ENCODE peak calls at places on chromosomes 7 and 10, in four cellular contexts. One of them, this sample, is unnamed.

GRCh38 chr7:100825760-100826545 is 1.4 kb downstream of the EPHB4 start:
- DNase-seq in mesendoderm: peak; percentile 37
- DNase-seq in mammary epithelial cell: peak; percentile 39
- DNase-seq in HCT116: no peak
- DNase-seq in this sample: peak; percentile 71

GRCh38 chr10:11472158-11472753 is 139.2 kb downstream of the USP6NL start:
- DNase-seq in mammary epithelial cell: peak; percentile 45
- DNase-seq in mesendoderm: peak; percentile 83
- DNase-seq in HCT116: peak; percentile 37
- DNase-seq in this sample: peak; percentile 63

GRCh38 chr7:134514663-134515062 is 12.7 kb upstream of the AKR1B10 start:
- DNase-seq in mammary epithelial cell: peak; percentile 75
- DNase-seq in HCT116: peak; percentile 83
- DNase-seq in mesendoderm: peak; percentile 81
- DNase-seq in this sample: peak; percentile 85

GRCh38 chr10:97571622-97572021 is 957 bp upstream of the ANKRD2 start:
- DNase-seq in HCT116: no peak
- DNase-seq in mesendoderm: no peak
- DNase-seq in mammary epithelial cell: peak; percentile 94
- DNase-seq in this sample: no peak

GRCh38 chr7:124662937-124663336 is 102.7 kb downstream of the GPR37 start:
- DNase-seq in mesendoderm: no peak
- DNase-seq in HCT116: no peak
- DNase-seq in mammary epithelial cell: no peak
- DNase-seq in this sample: peak; percentile 20

GRCh38 chr10:101783736-101784118 is 481 bp upstream of the NPM3 start:
- DNase-seq in mammary epithelial cell: peak; percentile 22
- DNase-seq in mesendoderm: peak; percentile 39
- DNase-seq in HCT116: no peak
- DNase-seq in this sample: no peak

GRCh38 chr10:63156236-63156635 is 23.1 kb downstream of the NRBF2 start:
- DNase-seq in mammary epithelial cell: no peak
- DNase-seq in mesendoderm: no peak
- DNase-seq in HCT116: no peak
- DNase-seq in this sample: no peak

GRCh38 chr10:77045046-77045445 is 592.6 kb downstream of the KCNMA1 start:
- DNase-seq in mammary epithelial cell: no peak
- DNase-seq in mesendoderm: no peak
- DNase-seq in HCT116: no peak
- DNase-seq in this sample: no peak

GRCh38 chr7:47816647-47817046 is 131.6 kb downstream of the PKD1L1 start:
- DNase-seq in mesendoderm: no peak
- DNase-seq in HCT116: no peak
- DNase-seq in mammary epithelial cell: peak; percentile 39
- DNase-seq in this sample: peak; percentile 48

GRCh38 chr10:92880233-92880861 is 32.0 kb downstream of the EXOC6 start:
- DNase-seq in mesendoderm: peak; percentile 49
- DNase-seq in mammary epithelial cell: peak; percentile 17
- DNase-seq in HCT116: peak; percentile 37
- DNase-seq in this sample: peak; percentile 76

GRCh38 chr7:123787227-123788007 is 38.6 kb upstream of the WASL start:
- DNase-seq in mesendoderm: peak; percentile 72
- DNase-seq in mammary epithelial cell: peak; percentile 16
- DNase-seq in HCT116: no peak
- DNase-seq in this sample: no peak

DNA sequence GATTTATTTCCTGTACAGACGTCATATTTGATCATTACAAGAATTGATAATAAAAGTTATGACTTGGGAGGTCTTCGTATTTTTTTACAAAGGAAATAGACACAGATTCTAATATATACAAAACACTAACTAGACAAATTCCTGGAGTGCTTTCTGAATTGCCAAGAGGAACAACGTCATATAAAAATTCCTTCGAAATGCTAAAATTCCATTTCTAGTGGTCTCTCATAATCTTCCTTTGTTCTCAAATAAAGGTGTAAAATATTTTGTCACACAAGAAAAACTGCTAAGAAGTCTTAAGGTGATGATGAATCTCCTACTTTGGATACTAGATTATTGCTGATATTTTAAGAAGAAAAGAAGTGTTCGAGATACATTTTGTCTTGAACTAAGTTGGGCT is 85.4 kb downstream of the CDK6 start:
- DNase-seq in HCT116: no peak
- DNase-seq in mammary epithelial cell: no peak
- DNase-seq in mesendoderm: no peak
- DNase-seq in this sample: peak; percentile 75
- H3K79me2 ChIP-seq in HCT116: peaks cover 73% of the 10 kb centered on the region
- H3K79me2 ChIP-seq in mammary epithelial cell: peaks cover 75% of the 10 kb centered on the region
- H3K79me2 ChIP-seq in mesendoderm: no peaks in the 10 kb centered on the region
- H3K79me2 ChIP-seq in this sample: peaks cover 39% of the 10 kb centered on the region

DNA sequence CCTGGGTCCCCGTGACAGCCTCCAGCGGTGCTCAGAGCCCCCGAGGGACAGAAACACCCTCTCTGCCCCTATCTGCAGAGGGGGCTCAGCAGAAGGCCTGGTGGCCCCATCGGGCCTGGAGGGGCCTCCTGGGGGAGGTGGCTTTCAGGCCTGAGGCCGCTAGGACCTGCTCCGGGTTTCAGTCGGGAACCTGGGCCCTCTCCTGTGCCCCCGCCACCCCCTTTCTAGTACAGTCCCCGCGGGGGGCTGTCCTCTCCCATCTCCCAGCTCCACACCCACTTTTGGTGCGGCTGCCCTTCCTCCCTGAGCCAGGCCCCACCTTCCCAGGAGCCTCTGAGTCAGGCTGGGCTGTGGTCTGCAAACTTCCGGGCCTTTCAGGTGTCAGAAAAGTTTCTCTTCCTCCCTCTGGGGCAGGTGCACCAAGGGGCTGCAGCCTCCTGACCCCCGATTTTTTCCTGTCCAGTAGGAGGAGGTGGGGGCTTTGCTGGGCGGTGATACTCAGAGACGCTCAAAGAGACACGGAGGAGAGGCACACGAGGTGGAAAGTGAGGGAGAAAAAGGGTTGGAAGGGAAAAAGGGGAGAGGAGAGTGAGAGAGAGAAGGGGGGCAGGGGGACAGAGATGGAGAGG is 692 bp downstream of the CARD11 start:
- DNase-seq in HCT116: no peak
- DNase-seq in mesendoderm: peak; percentile 65
- DNase-seq in mammary epithelial cell: no peak
- DNase-seq in this sample: no peak
- H3K79me2 ChIP-seq in HCT116: no peaks in the 10 kb centered on the region
- H3K79me2 ChIP-seq in mesendoderm: peaks cover 2% of the 10 kb centered on the region
- H3K79me2 ChIP-seq in mammary epithelial cell: no peaks in the 10 kb centered on the region
- H3K79me2 ChIP-seq in this sample: no peaks in the 10 kb centered on the region

DNA sequence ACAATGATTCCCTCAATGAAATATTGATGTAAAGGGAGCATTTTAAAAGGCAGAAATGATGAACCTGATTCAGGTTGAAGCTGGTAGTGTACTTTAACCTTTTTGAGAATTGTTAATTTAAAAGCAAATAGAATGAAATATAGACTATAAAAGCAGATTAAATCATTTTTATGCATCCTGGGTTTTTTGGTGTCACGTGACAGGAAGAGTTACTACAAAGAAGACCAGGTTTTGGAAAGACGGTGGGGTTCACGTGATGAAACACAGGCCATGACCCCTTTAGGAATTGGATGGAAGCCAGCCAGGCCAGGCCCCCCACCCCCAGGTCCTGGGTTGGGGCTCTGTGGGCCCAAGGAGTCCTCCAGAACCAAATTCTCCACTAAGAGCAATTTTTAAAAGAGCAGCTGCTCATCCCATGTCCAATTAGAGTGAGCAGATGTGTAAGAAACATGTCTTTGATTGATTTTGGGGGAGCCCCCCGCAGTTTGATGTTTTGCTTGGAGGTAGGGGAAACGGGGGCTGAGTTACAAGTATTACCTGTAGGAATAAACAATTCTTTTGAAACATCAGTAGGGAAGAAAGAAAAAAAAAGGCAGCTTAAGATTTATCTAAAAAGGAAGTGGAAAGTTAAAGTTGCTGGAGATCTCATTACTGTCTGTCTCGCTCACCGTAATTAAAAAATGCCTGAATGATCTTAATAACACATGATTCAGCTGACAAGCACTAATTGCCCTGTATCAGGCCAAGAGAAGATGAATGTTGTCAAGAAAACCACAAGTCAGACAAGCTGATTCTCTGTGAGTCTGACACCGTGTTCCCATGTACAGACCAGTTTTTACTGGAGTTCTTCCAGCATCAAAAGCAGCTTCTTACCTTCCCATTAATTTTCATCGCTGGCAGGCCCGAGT is 63.4 kb downstream of the CUX1 start:
- DNase-seq in mammary epithelial cell: peak; percentile 86
- DNase-seq in mesendoderm: no peak
- DNase-seq in HCT116: no peak
- DNase-seq in this sample: peak; percentile 31
- H3K79me2 ChIP-seq in mammary epithelial cell: peaks cover 37% of the 10 kb centered on the region
- H3K79me2 ChIP-seq in mesendoderm: peaks cover 93% of the 10 kb centered on the region
- H3K79me2 ChIP-seq in HCT116: peaks cover 96% of the 10 kb centered on the region
- H3K79me2 ChIP-seq in this sample: peaks cover 16% of the 10 kb centered on the region

GRCh38 chr7:117972606-117973005 is 99.4 kb upstream of the CTTNBP2 start:
- DNase-seq in HCT116: no peak
- DNase-seq in mesendoderm: no peak
- DNase-seq in mammary epithelial cell: no peak
- DNase-seq in this sample: no peak

GRCh38 chr7:117971581-117972244 is 98.5 kb upstream of the CTTNBP2 start:
- DNase-seq in mammary epithelial cell: no peak
- DNase-seq in HCT116: no peak
- DNase-seq in mesendoderm: no peak
- DNase-seq in this sample: no peak

GRCh38 chr7:117974891-117975290 is 101.7 kb upstream of the CTTNBP2 start:
- DNase-seq in HCT116: no peak
- DNase-seq in mesendoderm: no peak
- DNase-seq in mammary epithelial cell: no peak
- DNase-seq in this sample: no peak

GRCh38 chr7:117975436-117975835 is 102.2 kb upstream of the CTTNBP2 start:
- DNase-seq in mesendoderm: no peak
- DNase-seq in HCT116: no peak
- DNase-seq in mammary epithelial cell: no peak
- DNase-seq in this sample: peak; percentile 22

DNA sequence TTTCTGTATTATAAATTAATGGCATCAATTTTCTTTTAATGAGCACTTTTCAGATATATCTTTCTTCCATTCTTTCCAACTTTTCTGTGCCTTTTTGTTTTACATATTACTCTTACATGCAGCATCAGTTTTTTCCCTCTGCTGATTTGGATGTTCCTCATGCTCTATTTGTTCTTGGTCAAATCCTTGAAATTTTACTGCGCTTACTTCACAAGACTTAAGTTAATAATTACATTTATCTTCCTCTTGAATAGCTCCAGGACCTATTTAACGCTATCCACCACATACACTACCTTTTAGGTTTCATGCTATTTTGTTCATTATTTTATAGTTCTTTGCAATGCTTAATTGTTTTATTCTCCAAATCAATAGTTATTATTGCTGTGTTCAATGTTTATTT is 97.6 kb upstream of the CTTNBP2 start:
- DNase-seq in mesendoderm: no peak
- DNase-seq in mammary epithelial cell: no peak
- DNase-seq in HCT116: no peak
- DNase-seq in this sample: no peak
- H3K79me2 ChIP-seq in mesendoderm: no peaks in the 10 kb centered on the region
- H3K79me2 ChIP-seq in mammary epithelial cell: no peaks in the 10 kb centered on the region
- H3K79me2 ChIP-seq in HCT116: no peaks in the 10 kb centered on the region
- H3K79me2 ChIP-seq in this sample: no peaks in the 10 kb centered on the region

DNA sequence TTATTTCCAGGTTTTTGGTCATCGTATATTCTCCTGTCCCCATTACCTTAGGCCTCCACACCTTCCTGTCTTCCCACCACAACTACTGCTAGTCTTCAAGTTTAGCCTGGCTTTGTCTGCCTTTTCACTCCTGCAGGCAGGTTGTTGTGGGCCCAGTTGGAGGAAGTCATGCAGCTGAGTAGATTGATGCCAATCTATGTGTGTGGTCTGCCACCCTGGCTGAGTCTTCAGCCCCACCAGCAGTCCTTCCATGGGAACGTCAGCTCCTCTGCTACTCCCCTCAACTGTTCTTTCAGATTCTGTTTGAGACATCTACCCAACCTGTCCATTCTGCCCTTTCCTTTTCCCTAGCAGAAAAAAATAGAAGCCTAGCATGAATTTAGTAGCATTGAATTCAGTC is 6.3 kb downstream of the RINT1 start:
- DNase-seq in mammary epithelial cell: no peak
- DNase-seq in mesendoderm: no peak
- DNase-seq in HCT116: no peak
- DNase-seq in this sample: no peak
- H3K79me2 ChIP-seq in mammary epithelial cell: peaks cover 16% of the 10 kb centered on the region
- H3K79me2 ChIP-seq in mesendoderm: peaks cover under 1% of the 10 kb centered on the region
- H3K79me2 ChIP-seq in HCT116: peaks cover 26% of the 10 kb centered on the region
- H3K79me2 ChIP-seq in this sample: peaks cover 7% of the 10 kb centered on the region

GRCh38 chr10:35848412-35848811 is 206.3 kb upstream of the FZD8 start:
- DNase-seq in HCT116: no peak
- DNase-seq in mammary epithelial cell: no peak
- DNase-seq in mesendoderm: no peak
- DNase-seq in this sample: no peak
- H3K79me2 ChIP-seq in HCT116: no peaks in the 10 kb centered on the region
- H3K79me2 ChIP-seq in mammary epithelial cell: no peaks in the 10 kb centered on the region
- H3K79me2 ChIP-seq in mesendoderm: no peaks in the 10 kb centered on the region
- H3K79me2 ChIP-seq in this sample: no peaks in the 10 kb centered on the region

GRCh38 chr7:135928136-135928535 is 49.0 kb downstream of the MTPN start:
- DNase-seq in mesendoderm: no peak
- DNase-seq in mammary epithelial cell: no peak
- DNase-seq in HCT116: no peak
- DNase-seq in this sample: no peak
- H3K79me2 ChIP-seq in mesendoderm: peaks cover 5% of the 10 kb centered on the region
- H3K79me2 ChIP-seq in mammary epithelial cell: peaks cover 53% of the 10 kb centered on the region
- H3K79me2 ChIP-seq in HCT116: peaks cover 31% of the 10 kb centered on the region
- H3K79me2 ChIP-seq in this sample: no peaks in the 10 kb centered on the region

GRCh38 chr10:61775111-61775510 is 112.4 kb downstream of the CABCOCO1 start:
- DNase-seq in HCT116: no peak
- DNase-seq in mesendoderm: no peak
- DNase-seq in mammary epithelial cell: no peak
- DNase-seq in this sample: no peak
- H3K79me2 ChIP-seq in HCT116: no peaks in the 10 kb centered on the region
- H3K79me2 ChIP-seq in mesendoderm: no peaks in the 10 kb centered on the region
- H3K79me2 ChIP-seq in mammary epithelial cell: no peaks in the 10 kb centered on the region
- H3K79me2 ChIP-seq in this sample: no peaks in the 10 kb centered on the region

DNA sequence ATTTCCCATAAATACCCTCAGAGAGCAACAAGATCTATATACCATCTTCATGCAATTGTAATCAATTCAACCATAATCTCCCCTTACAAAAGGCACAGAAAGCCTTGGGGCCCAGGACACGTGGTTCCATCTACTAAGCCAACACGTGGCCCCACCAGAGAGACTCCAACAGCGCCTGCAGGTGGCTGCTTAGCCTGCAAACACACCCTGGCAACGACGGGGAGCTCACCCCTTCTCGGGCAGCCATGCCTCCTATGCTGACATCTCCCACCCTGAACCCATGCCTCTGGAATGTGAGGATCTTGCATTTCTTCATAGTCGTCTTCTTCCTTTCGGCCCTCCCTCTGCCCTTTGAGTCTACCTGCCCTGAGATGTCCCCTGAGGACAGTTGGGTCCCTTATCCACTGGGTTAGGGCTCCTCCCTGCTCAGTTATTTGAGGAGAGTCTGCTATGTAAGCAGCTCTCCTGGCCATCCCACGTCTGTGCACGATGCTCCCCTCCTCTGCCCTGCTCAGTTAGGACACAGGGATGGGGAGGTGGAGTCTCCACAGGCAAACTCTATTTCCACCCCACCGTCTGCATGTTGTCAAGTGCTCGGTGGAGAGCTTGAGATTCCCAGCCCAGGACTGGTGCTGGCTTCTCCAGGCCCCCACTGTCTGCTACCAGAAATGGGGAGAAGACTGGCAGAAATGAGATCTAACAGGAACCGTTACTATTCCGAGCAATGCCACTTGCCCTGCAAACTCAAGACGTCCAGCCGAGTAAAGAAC is 36.5 kb downstream of the EBF3 start:
- DNase-seq in HCT116: no peak
- DNase-seq in mesendoderm: no peak
- DNase-seq in mammary epithelial cell: no peak
- DNase-seq in this sample: no peak
- H3K79me2 ChIP-seq in HCT116: no peaks in the 10 kb centered on the region
- H3K79me2 ChIP-seq in mesendoderm: no peaks in the 10 kb centered on the region
- H3K79me2 ChIP-seq in mammary epithelial cell: no peaks in the 10 kb centered on the region
- H3K79me2 ChIP-seq in this sample: no peaks in the 10 kb centered on the region

This sample was measured in fibroblast of lung.